ENCODE peak calls at places on chromosomes 12 and 14, in nine cellular contexts. C, X, R, O, S, G, I, Z and E are unnamed samples.
A peak's percentile ranks its signal among the peaks of the same experiment; 100 is the strongest.

GRCh38 chr12:124525455-124525854 is 42.0 kb downstream of the NCOR2 start:
- DNase-seq in S (no peak), G (no peak), I (peak; percentile 75), C (no peak), X (peak; percentile 92), R (no peak), Z (no peak), O (peak; percentile 51), E (no peak)

GRCh38 chr14:29671034-29671433 is 256.6 kb downstream of the PRKD1 start:
- DNase-seq in I (no peak), S (peak; percentile 61), X (no peak), O (no peak), C (peak; percentile 44), Z (no peak), G (peak; percentile 55), R (no peak), E (no peak)

GRCh38 chr14:104732355-104732804 is 8.4 kb downstream of the ADSS1 start:
- DNase-seq in R (peak; percentile 91), G (no peak), I (no peak), O (peak; percentile 88), Z (no peak), S (no peak), C (no peak), X (peak; percentile 97), E (peak; percentile 87)

GRCh38 chr12:73678335-73678734 is 859.3 kb upstream of the ATXN7L3B start:
- DNase-seq in I (no peak), Z (no peak), O (no peak), C (no peak), G (no peak), X (no peak), R (no peak), S (no peak), E (no peak)

GRCh38 chr12:80352476-80352875 is 91.6 kb upstream of the PTPRQ start:
- DNase-seq in G (no peak), S (peak; percentile 14), O (no peak), C (peak; percentile 22), X (no peak), R (no peak), I (no peak), Z (no peak), E (no peak)

GRCh38 chr14:28831126-28831525 is 64.5 kb downstream of the FOXG1 start:
- DNase-seq in O (no peak), X (no peak), S (no peak), Z (no peak), C (no peak), R (no peak), G (no peak), I (no peak), E (no peak)

GRCh38 chr14:36515105-36515593 is 4.9 kb downstream of the NKX2-1 start:
- DNase-seq in G (no peak), O (no peak), C (no peak), Z (no peak), S (no peak), X (no peak), R (no peak), I (peak; percentile 13), E (no peak)

GRCh38 chr12:13981296-13981962 is at the start of gene GRIN2B:
- DNase-seq in R (peak; percentile 40), X (no peak), O (no peak), Z (no peak), C (peak; percentile 1), S (no peak), G (no peak), I (peak; percentile 15), E (no peak)

GRCh38 chr12:51833446-51834227 is 14.9 kb downstream of the FIGNL2 start:
- DNase-seq in X (no peak), I (no peak), R (no peak), G (no peak), S (no peak), C (no peak), Z (no peak), O (no peak), E (no peak)

GRCh38 chr12:64625243-64626077 is 15.2 kb downstream of the RASSF3 start:
- DNase-seq in Z (no peak), O (peak; percentile 57), S (peak; percentile 91), R (peak; percentile 81), I (peak; percentile 52), C (peak; percentile 89), X (peak; percentile 59), G (peak; percentile 67), E (peak; percentile 69)

GRCh38 chr14:96051642-96052540 is 12.7 kb downstream of the C14orf132 start:
- DNase-seq in O (no peak), X (no peak), C (no peak), Z (no peak), R (no peak), S (no peak), I (no peak), G (no peak), E (no peak)

GRCh38 chr14:35747379-35747778 is 61.7 kb downstream of the RALGAPA1 start:
- DNase-seq in S (no peak), C (no peak), I (no peak), Z (no peak), G (no peak), O (no peak), X (no peak), R (no peak), E (no peak)

GRCh38 chr14:77950371-77950770 is 150.5 kb downstream of the ADCK1 start:
- DNase-seq in G (no peak), Z (no peak), C (peak; percentile 47), S (peak; percentile 6), X (no peak), R (no peak), I (no peak), O (no peak), E (no peak)

GRCh38 chr12:630656-631632 is 32.3 kb downstream of the NINJ2 start:
- DNase-seq in X (peak; percentile 81), Z (peak; percentile 19), S (no peak), O (peak; percentile 76), R (peak; percentile 88), C (no peak), G (no peak), I (no peak), E (peak; percentile 91)

GRCh38 chr14:100761481-100761880 is 34.8 kb downstream of the DLK1 start:
- DNase-seq in O (no peak), X (no peak), G (peak; percentile 63), C (peak; percentile 92), R (no peak), S (peak; percentile 70), Z (no peak), I (no peak), E (no peak)

GRCh38 chr12:72836184-72836583 is 564.0 kb downstream of the TRHDE start:
- DNase-seq in X (no peak), G (no peak), S (no peak), Z (no peak), O (no peak), I (no peak), R (no peak), C (no peak), E (no peak)

GRCh38 chr14:88737245-88737644 is 55.5 kb downstream of the EML5 start:
- DNase-seq in O (no peak), S (no peak), X (no peak), C (no peak), R (peak; percentile 9), G (no peak), Z (no peak), I (no peak), E (no peak)

GRCh38 chr14:93923586-93923985 is 3.6 kb upstream of the FAM181A start:
- DNase-seq in S (no peak), R (no peak), X (peak; percentile 38), C (no peak), G (no peak), O (no peak), Z (no peak), I (no peak), E (no peak)

GRCh38 chr14:64442300-64442988 is 22.9 kb upstream of the AKAP5 start:
- DNase-seq in Z (no peak), R (peak; percentile 75), O (peak; percentile 25), C (no peak), G (no peak), X (no peak), I (peak; percentile 28), S (no peak), E (no peak)

GRCh38 chr12:116075251-116075650 is 202.2 kb downstream of the MED13L start:
- DNase-seq in R (no peak), O (no peak), G (no peak), X (no peak), S (peak; percentile 40), C (no peak), Z (no peak), I (no peak), E (no peak)

DNA sequence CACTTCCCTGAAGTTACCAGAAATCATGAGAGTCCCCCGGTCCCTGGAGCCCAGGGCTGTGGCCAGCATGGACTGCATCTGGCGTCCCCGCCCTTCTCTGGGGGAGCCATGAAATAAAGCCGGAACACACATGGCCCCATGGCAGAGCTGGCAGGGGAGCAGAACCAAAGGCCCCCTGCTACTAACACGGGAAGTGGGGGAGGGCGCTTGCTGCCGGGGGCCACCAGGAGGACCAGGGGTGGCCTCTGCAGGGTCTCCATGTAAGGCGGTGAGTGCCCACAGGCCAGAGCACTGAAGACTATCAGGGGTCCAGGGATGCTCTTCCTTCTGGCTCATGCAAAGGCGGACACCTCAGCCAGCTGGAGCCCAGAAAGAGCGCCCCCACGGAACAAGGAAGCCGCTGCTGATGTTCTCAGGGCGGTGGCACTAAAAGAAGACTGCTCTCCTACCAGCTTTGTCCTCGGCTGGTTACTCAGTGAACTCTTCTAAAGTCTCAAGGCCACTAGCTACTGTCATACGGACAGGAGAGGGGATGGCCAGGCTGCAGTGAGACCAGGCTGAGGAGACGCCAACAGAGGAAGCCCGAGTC is 59.8 kb downstream of the CCDC88C start:
- DNase-seq in I (no peak), C (no peak), Z (no peak), G (no peak), O (no peak), X (no peak), R (peak; percentile 9), S (no peak), E (no peak)
- H3K4me3 ChIP-seq in I (no peak overlapping the region), C (no peak overlapping the region), Z (no peak overlapping the region), G (no peak overlapping the region), O (no peak overlapping the region), X (no peak overlapping the region), R (no peak overlapping the region), S (no peak overlapping the region), E (no peak overlapping the region)

GRCh38 chr12:110531741-110532333 is 29.7 kb downstream of the RAD9B start:
- DNase-seq in C (peak; percentile 82), O (no peak), R (no peak), G (no peak), I (no peak), S (peak; percentile 77), X (no peak), Z (no peak), E (no peak)
- H3K4me3 ChIP-seq in C (no peak overlapping the region), O (no peak overlapping the region), R (no peak overlapping the region), G (no peak overlapping the region), I (no peak overlapping the region), S (no peak overlapping the region), X (no peak overlapping the region), Z (no peak overlapping the region), E (no peak overlapping the region)

GRCh38 chr12:131242741-131243496 is 289.2 kb downstream of the ADGRD1 start:
- DNase-seq in S (no peak), I (peak; percentile 69), Z (no peak), G (no peak), O (no peak), C (peak; percentile 2), R (no peak), X (no peak), E (no peak)
- H3K4me3 ChIP-seq in S (no peak overlapping the region), I (no peak overlapping the region), Z (no peak overlapping the region), G (no peak overlapping the region), O (no peak overlapping the region), C (no peak overlapping the region), R (no peak overlapping the region), X (no peak overlapping the region), E (no peak overlapping the region)

GRCh38 chr12:109186993-109187653 is 70.7 kb downstream of the ACACB start:
- DNase-seq in R (no peak), Z (no peak), C (no peak), S (no peak), I (no peak), X (no peak), O (no peak), G (no peak), E (no peak)
- H3K4me3 ChIP-seq in R (no peak overlapping the region), Z (no peak overlapping the region), C (no peak overlapping the region), S (no peak overlapping the region), I (no peak overlapping the region), X (no peak overlapping the region), O (no peak overlapping the region), G (no peak overlapping the region), E (no peak overlapping the region)